ENCODE peak calls at places on chromosome 18, in eight cellular contexts. J is prostate gland, H is stomach, N is spleen, K is sigmoid colon, P is K562, X is transverse colon, U is HepG2. O is an unnamed sample.

GRCh38 chr18:9763876-9764605 is 55.9 kb downstream of the RAB31 start:
- DNase-seq in J (no peak), H (no peak), N (no peak), K (no peak), P (no peak), X (no peak), U (no peak), O (no peak)

GRCh38 chr18:35267809-35268208 is 22.2 kb downstream of the ZSCAN30 start:
- DNase-seq in J (no peak), H (no peak), N (peak), K (peak), P (no peak), X (peak), U (no peak), O (peak)

GRCh38 chr18:10057808-10058791 is 144.3 kb downstream of the VAPA start:
- DNase-seq in J (no peak), H (no peak), N (no peak), K (no peak), P (no peak), X (no peak), U (no peak), O (peak)

GRCh38 chr18:23822590-23823385 is 133.5 kb downstream of the LAMA3 start:
- DNase-seq in J (no peak), H (no peak), N (no peak), K (no peak), P (no peak), X (no peak), U (no peak), O (no peak)

GRCh38 chr18:44568343-44568742 is 112.3 kb upstream of the SETBP1 start:
- DNase-seq in J (peak), H (no peak), N (no peak), K (no peak), P (no peak), X (no peak), U (no peak), O (no peak)

GRCh38 chr18:80246656-80247402 is 485 bp downstream of the PARD6G start:
- DNase-seq in J (peak), H (no peak), N (no peak), K (no peak), P (peak), X (no peak), U (no peak), O (peak)

GRCh38 chr18:46416706-46417638 is 240.0 kb downstream of the LOXHD1 start:
- DNase-seq in J (no peak), H (no peak), N (no peak), K (no peak), P (peak), X (no peak), U (no peak), O (no peak)

GRCh38 chr18:49611316-49611715 is 49.5 kb downstream of the LIPG start:
- DNase-seq in J (no peak), H (no peak), N (no peak), K (no peak), P (no peak), X (no peak), U (no peak), O (no peak)

GRCh38 chr18:72013512-72013911 is 530.6 kb downstream of the CBLN2 start:
- DNase-seq in J (no peak), H (no peak), N (no peak), K (no peak), P (no peak), X (no peak), U (no peak), O (no peak)

GRCh38 chr18:24397131-24397693 is 412 bp downstream of the OSBPL1A start:
- DNase-seq in J (peak), H (peak), N (no peak), K (peak), P (no peak), X (peak), U (no peak), O (peak)

GRCh38 chr18:5294618-5295230 is 802 bp downstream of the ZBTB14 start:
- DNase-seq in J (peak), H (peak), N (peak), K (peak), P (no peak), X (peak), U (peak), O (peak)

GRCh38 chr18:31294199-31294747 is 23.7 kb upstream of the DSG1 start:
- DNase-seq in J (no peak), H (no peak), N (no peak), K (no peak), P (no peak), X (no peak), U (no peak), O (no peak)

GRCh38 chr18:32308493-32309120 is 118.8 kb downstream of the MEP1B start:
- DNase-seq in J (no peak), H (no peak), N (no peak), K (peak), P (no peak), X (no peak), U (no peak), O (peak)

GRCh38 chr18:10216809-10217208 is 237.6 kb upstream of the APCDD1 start:
- DNase-seq in J (no peak), H (no peak), N (no peak), K (no peak), P (no peak), X (no peak), U (no peak), O (no peak)

GRCh38 chr18:3667255-3668137 is 217.5 kb downstream of the TGIF1 start:
- DNase-seq in J (no peak), H (no peak), N (no peak), K (no peak), P (no peak), X (no peak), U (peak), O (no peak)

GRCh38 chr18:55585050-55585449 is 2.9 kb downstream of the TCF4 start:
- DNase-seq in J (no peak), H (no peak), N (no peak), K (no peak), P (no peak), X (no peak), U (no peak), O (peak)

GRCh38 chr18:73992242-73993022 is 155.2 kb downstream of the FBXO15 start:
- DNase-seq in J (no peak), H (no peak), N (no peak), K (no peak), P (no peak), X (no peak), U (no peak), O (no peak)

GRCh38 chr18:46711444-46711863 is 45.4 kb downstream of the ST8SIA5 start:
- DNase-seq in J (no peak), H (no peak), N (no peak), K (no peak), P (peak), X (no peak), U (no peak), O (no peak)

GRCh38 chr18:3199942-3200645 is 19.7 kb downstream of the MYOM1 start:
- DNase-seq in J (no peak), H (no peak), N (no peak), K (no peak), P (no peak), X (no peak), U (peak), O (no peak)

GRCh38 chr18:74183110-74183509 is 34.8 kb downstream of the TIMM21 start:
- DNase-seq in J (no peak), H (no peak), N (no peak), K (no peak), P (no peak), X (no peak), U (no peak), O (no peak)

GRCh38 chr18:58580623-58581022 is 48.3 kb downstream of the ALPK2 start:
- DNase-seq in J (no peak), H (no peak), N (no peak), K (no peak), P (no peak), X (no peak), U (no peak), O (no peak)

GRCh38 chr18:48139427-48140347 is 209.2 kb upstream of the SMAD2 start:
- DNase-seq in J (peak), H (peak), N (peak), K (peak), P (no peak), X (peak), U (no peak), O (no peak)

GRCh38 chr18:3323900-3324299 is 62.0 kb downstream of the MYL12B start:
- DNase-seq in J (no peak), H (no peak), N (no peak), K (no peak), P (peak), X (no peak), U (no peak), O (peak)

GRCh38 chr18:13527256-13527655 is 199.1 kb downstream of the FAM210A start:
- DNase-seq in J (no peak), H (no peak), N (no peak), K (no peak), P (no peak), X (no peak), U (no peak), O (no peak)

GRCh38 chr18:31723998-31724711 is 36.5 kb downstream of the SLC25A52 start:
- DNase-seq in J (peak), H (peak), N (no peak), K (peak), P (no peak), X (peak), U (no peak), O (no peak)

GRCh38 chr18:63111549-63112402 is 207.8 kb downstream of the BCL2 start:
- DNase-seq in J (no peak), H (no peak), N (no peak), K (no peak), P (no peak), X (no peak), U (no peak), O (peak)

GRCh38 chr18:48910972-48911545 is 39.7 kb downstream of the SMAD7 start:
- DNase-seq in J (no peak), H (no peak), N (no peak), K (peak), P (no peak), X (no peak), U (no peak), O (no peak)

GRCh38 chr18:48990497-48991298 is 39.9 kb upstream of the SMAD7 start:
- DNase-seq in J (no peak), H (no peak), N (no peak), K (no peak), P (no peak), X (no peak), U (peak), O (no peak)

GRCh38 chr18:22337878-22338277 is 79.8 kb downstream of the CTAGE1 start:
- DNase-seq in J (no peak), H (no peak), N (no peak), K (no peak), P (no peak), X (no peak), U (no peak), O (no peak)

DNA sequence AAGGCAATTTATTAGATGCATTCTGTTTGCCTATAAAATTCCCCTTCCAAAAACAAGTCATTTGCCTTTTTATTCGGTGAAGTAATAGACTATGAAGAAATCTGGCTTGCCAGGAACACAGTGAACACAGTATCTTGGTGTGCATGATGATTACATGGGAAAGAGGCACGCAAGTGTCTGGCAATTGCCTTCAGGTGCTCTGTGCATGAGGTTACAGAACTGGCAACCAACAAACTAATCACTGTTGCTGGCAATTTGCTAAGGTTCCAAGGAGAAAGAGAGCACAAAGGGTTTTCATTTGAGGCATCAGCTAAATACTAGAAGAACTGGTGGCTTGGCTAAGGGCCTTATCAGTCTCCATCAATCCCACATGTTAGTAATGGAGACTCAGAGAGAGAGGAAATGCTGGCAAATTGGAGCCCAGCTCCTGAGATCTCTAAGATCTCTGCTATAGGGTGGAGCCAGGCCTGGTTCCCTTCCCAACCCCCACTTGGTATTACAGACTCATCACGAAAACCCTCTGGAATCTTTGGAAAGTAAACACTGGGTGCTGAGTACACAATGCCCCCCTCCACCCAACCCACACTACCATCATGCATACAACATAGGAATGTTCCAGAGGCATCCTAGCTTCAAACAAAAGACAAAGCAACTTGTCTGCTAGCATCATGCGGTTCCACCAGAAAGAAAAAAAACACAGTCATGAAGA is 10.4 kb downstream of the RNF152 start:
- DNase-seq in J (no peak), H (no peak), N (no peak), K (no peak), P (no peak), X (no peak), U (no peak), O (no peak)
- H3K27ac ChIP-seq in J (no peak), H (no peak), N (no peak), K (no peak), P (no peak), X (no peak), U (no peak), O (no peak)

GRCh38 chr18:26091047-26091630 is 726 bp upstream of the SS18 start:
- DNase-seq in J (no peak), H (peak), N (no peak), K (peak), P (peak), X (no peak), U (peak), O (no peak)

GRCh38 chr18:26086959-26087358 is 3.5 kb downstream of the SS18 start:
- DNase-seq in J (no peak), H (no peak), N (no peak), K (no peak), P (no peak), X (no peak), U (no peak), O (no peak)

GRCh38 chr18:26088482-26088881 is 1.9 kb downstream of the SS18 start:
- DNase-seq in J (no peak), H (no peak), N (no peak), K (no peak), P (peak), X (no peak), U (no peak), O (peak)

GRCh38 chr18:26089247-26090129 is 925 bp downstream of the SS18 start:
- DNase-seq in J (peak), H (no peak), N (no peak), K (no peak), P (no peak), X (no peak), U (peak), O (peak)

DNA sequence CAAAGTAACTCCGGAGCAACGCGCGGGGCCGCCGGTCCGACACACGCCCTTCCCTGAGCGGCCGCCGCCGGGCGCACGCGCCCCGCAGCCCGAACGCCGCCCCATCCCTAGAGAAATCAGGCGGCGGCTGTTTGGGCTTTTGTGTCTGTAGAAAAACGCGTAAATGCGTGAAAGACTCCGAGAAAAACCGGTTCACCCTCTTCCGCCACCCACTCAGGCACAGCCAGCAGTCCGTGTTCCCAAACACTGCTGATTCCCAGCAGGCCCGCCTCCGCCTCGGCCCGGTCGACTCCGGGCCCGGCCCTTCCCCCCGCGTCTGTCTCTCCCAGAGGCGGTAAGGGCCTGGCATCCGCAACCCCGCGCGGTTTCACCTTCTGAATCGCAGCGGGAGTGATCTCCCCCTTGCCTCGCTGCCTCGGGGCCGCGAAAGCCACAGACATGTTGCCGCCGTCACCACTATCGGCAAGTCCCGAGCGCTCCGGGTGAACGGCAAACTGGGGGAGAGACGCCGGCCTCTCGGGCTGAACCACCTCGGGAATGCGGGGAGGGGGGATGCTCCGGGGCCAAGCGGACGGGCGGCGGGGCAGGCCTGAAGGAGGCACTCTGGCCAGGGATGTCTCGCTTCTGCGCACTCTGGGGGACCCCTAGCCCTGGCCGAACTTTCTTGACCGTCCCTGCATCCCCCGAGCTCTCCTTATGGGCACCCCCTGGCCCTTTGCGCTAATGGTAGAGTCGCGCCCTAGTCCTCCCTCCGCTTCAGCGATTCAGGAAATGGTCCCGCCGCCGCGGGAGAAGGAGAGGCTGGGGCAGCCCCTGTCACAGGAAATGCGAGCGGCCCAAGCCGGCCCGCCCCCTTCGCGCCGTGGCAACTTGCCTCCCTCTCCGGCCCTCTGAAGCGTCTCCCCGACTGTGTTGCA is at the start of gene SS18:
- DNase-seq in J (peak), H (peak), N (peak), K (peak), P (peak), X (peak), U (peak), O (peak)
- TF ChIP-seq POLR2A in J (peak), H (no peak), N (peak), K (peak), P (peak), X (peak), U (peak), O (peak)

GRCh38 chr18:657998-658946 is 819 bp downstream of the TYMS start:
- DNase-seq in J (peak), H (peak), N (peak), K (peak), P (peak), X (peak), U (peak), O (peak)

GRCh38 chr18:658947-659533 is 1.6 kb downstream of the TYMS start:
- DNase-seq in J (no peak), H (no peak), N (no peak), K (no peak), P (no peak), X (no peak), U (no peak), O (no peak)

GRCh38 chr18:655445-655844 is 2.0 kb upstream of the TYMS start:
- DNase-seq in J (no peak), H (no peak), N (no peak), K (no peak), P (no peak), X (no peak), U (no peak), O (no peak)

GRCh38 chr18:659597-659996 is 2.1 kb downstream of the TYMS start:
- DNase-seq in J (no peak), H (no peak), N (no peak), K (no peak), P (no peak), X (no peak), U (no peak), O (no peak)

GRCh38 chr18:657311-657997 is at the start of gene TYMS:
- DNase-seq in J (peak), H (peak), N (peak), K (no peak), P (peak), X (peak), U (peak), O (peak)
- TF ChIP-seq POLR2AphosphoS5 in J (no peak), H (no peak), N (peak), K (no peak), P (peak), X (peak), U (peak), O (no peak)

GRCh38 chr18:12314586-12315305 is 6.7 kb downstream of the TUBB6 start:
- DNase-seq in J (no peak), H (no peak), N (no peak), K (no peak), P (no peak), X (no peak), U (no peak), O (no peak)

GRCh38 chr18:12315481-12315880 is 7.4 kb downstream of the TUBB6 start:
- DNase-seq in J (no peak), H (no peak), N (no peak), K (peak), P (no peak), X (no peak), U (no peak), O (no peak)

GRCh38 chr18:12315911-12316310 is 7.9 kb downstream of the TUBB6 start:
- DNase-seq in J (no peak), H (no peak), N (peak), K (peak), P (no peak), X (no peak), U (no peak), O (no peak)

GRCh38 chr18:12312936-12313335 is 4.9 kb downstream of the TUBB6 start:
- DNase-seq in J (no peak), H (no peak), N (no peak), K (no peak), P (no peak), X (no peak), U (no peak), O (no peak)

GRCh38 chr18:12313530-12314245 is 5.6 kb downstream of the TUBB6 start:
- DNase-seq in J (no peak), H (no peak), N (no peak), K (peak), P (peak), X (no peak), U (no peak), O (no peak)
- H3K27ac ChIP-seq in J (no peak), H (peak), N (no peak), K (peak), P (no peak), X (peak), U (no peak), O (no peak)